ENCODE peak calls at places on chromosome 21, in nine cellular contexts. Q is upper lobe of left lung, I is AG04450, K is fibroblast of lung, N is heart right ventricle, S is tibial nerve, E is H9, B is SJSA1, V is right lobe of liver. R is an unnamed sample.

GRCh38 chr21:39969691-39970364 is 102.6 kb downstream of the PCP4 start:
- DNase-seq in K (no peak), V (no peak), Q (no peak), N (no peak), S (no peak), I (no peak), E (no peak), B (no peak), R (no peak)

GRCh38 chr21:31351438-31351837 is 7.4 kb upstream of the TIAM1 start:
- DNase-seq in E (no peak), Q (no peak), V (no peak), K (peak; percentile 35), S (no peak), I (no peak), B (peak; percentile 78), N (no peak), R (no peak)

GRCh38 chr21:42218836-42219605 is at the start of gene ABCG1:
- DNase-seq in V (peak; percentile 69), I (no peak), N (peak; percentile 65), K (no peak), S (no peak), E (peak; percentile 68), Q (peak; percentile 59), B (no peak), R (peak; percentile 66)

GRCh38 chr21:39979321-39979720 is 112.1 kb downstream of the PCP4 start:
- DNase-seq in N (no peak), E (no peak), Q (no peak), K (no peak), S (no peak), V (no peak), I (no peak), B (no peak), R (no peak)

GRCh38 chr21:41226853-41227252 is 58.9 kb downstream of the BACE2 start:
- DNase-seq in I (no peak), S (no peak), V (no peak), Q (no peak), E (no peak), N (no peak), K (no peak), B (no peak), R (no peak)

GRCh38 chr21:27329255-27329851 is 362.5 kb upstream of the ADAMTS5 start:
- DNase-seq in E (no peak), N (no peak), B (no peak), S (no peak), V (no peak), I (peak; percentile 65), K (peak; percentile 98), Q (no peak), R (no peak)

GRCh38 chr21:25708467-25709065 is 26.1 kb downstream of the ATP5PF start:
- DNase-seq in I (peak; percentile 23), E (no peak), S (peak; percentile 79), K (peak; percentile 69), B (no peak), N (no peak), Q (peak; percentile 25), V (no peak), R (no peak)

GRCh38 chr21:32186843-32187242 is 92.0 kb downstream of the MIS18A start:
- DNase-seq in B (no peak), K (no peak), Q (no peak), E (no peak), I (no peak), V (no peak), N (no peak), S (no peak), R (no peak)

GRCh38 chr21:41947596-41948403 is 6.0 kb downstream of the C2CD2 start:
- DNase-seq in N (no peak), Q (no peak), B (peak; percentile 42), I (no peak), K (peak; percentile 58), E (no peak), V (no peak), S (no peak), R (peak; percentile 89)

GRCh38 chr21:41651830-41652229 is 115.0 kb downstream of the RIPK4 start:
- DNase-seq in B (no peak), S (no peak), Q (no peak), K (no peak), V (no peak), N (no peak), I (no peak), E (no peak), R (no peak)

GRCh38 chr21:34845521-34846213 is 176.9 kb downstream of the CLIC6 start:
- DNase-seq in I (peak; percentile 51), E (no peak), B (no peak), K (peak; percentile 93), S (no peak), Q (peak; percentile 85), V (no peak), N (no peak), R (no peak)

GRCh38 chr21:36718951-36719501 is 20.1 kb downstream of the SIM2 start:
- DNase-seq in Q (no peak), E (no peak), N (no peak), K (no peak), S (no peak), B (no peak), V (peak; percentile 41), I (no peak), R (peak; percentile 44)

GRCh38 chr21:41545500-41546359 is 37.8 kb upstream of the TMPRSS2 start:
- DNase-seq in E (no peak), N (no peak), B (no peak), V (no peak), Q (no peak), S (no peak), I (no peak), K (no peak), R (no peak)

GRCh38 chr21:41753001-41753725 is 13.7 kb downstream of the RIPK4 start:
- DNase-seq in Q (no peak), S (no peak), I (no peak), B (no peak), N (no peak), E (no peak), V (no peak), K (no peak), R (no peak)

GRCh38 chr21:20875741-20876140 is 122.5 kb upstream of the NCAM2 start:
- DNase-seq in V (no peak), S (no peak), N (no peak), I (no peak), K (no peak), E (no peak), B (no peak), Q (no peak), R (no peak)

GRCh38 chr21:37045139-37045538 is 27.7 kb downstream of the PIGP start:
- DNase-seq in E (no peak), N (no peak), Q (no peak), S (no peak), K (no peak), V (no peak), B (no peak), I (no peak), R (no peak)

DNA sequence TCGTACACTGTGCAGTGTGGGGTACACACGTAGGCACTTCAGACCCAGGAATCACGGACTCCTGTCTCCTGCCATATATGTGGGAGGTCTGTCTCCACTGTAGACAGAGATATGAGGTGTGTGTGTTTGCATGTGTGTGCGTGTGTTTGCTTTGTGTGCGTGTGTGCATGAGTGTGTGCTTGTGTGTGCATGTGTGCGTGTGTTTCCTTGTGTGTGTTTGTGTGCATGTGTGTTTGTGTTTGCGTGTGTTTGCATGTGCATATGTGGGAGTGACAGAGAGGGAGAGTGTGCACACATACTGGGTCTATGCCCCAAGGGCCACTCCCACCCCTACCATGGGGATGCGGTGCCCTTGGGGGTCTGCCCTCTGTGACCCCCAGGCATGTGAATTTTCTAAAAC is 94.5 kb downstream of the SIK1 start:
- DNase-seq in I (no peak), K (no peak), E (no peak), S (no peak), V (peak; percentile 24), N (no peak), Q (no peak), B (no peak), R (no peak)
- H3K27ac ChIP-seq in I (peak overlapping the region; percentile 99), K (peak overlapping the region; percentile 87), E (no peak overlapping the region), S (peak overlapping the region; percentile 83), V (no peak overlapping the region), N (no peak overlapping the region), Q (peak overlapping the region; percentile 78), B (peak overlapping the region; percentile 99), R (peak overlapping the region; percentile 6)

GRCh38 chr21:45306832-45307571 is 19.3 kb upstream of the POFUT2 start:
- DNase-seq in B (no peak), Q (peak; percentile 67), V (peak; percentile 62), E (no peak), K (peak; percentile 95), N (peak; percentile 83), I (peak; percentile 62), S (peak; percentile 61), R (peak; percentile 84)

GRCh38 chr21:45310446-45310845 is 22.8 kb upstream of the POFUT2 start:
- DNase-seq in B (no peak), S (no peak), K (no peak), V (peak; percentile 52), E (no peak), Q (no peak), I (no peak), N (no peak), R (no peak)

GRCh38 chr21:45308211-45309068 is 20.7 kb upstream of the POFUT2 start:
- DNase-seq in I (peak; percentile 71), S (no peak), E (no peak), K (peak; percentile 95), N (peak; percentile 32), B (peak; percentile 92), Q (peak; percentile 65), V (peak; percentile 88), R (no peak)

GRCh38 chr21:45309541-45310381 is 22.1 kb upstream of the POFUT2 start:
- DNase-seq in V (peak; percentile 52), E (no peak), I (no peak), K (no peak), B (no peak), Q (no peak), N (peak; percentile 35), S (no peak), R (no peak)

DNA sequence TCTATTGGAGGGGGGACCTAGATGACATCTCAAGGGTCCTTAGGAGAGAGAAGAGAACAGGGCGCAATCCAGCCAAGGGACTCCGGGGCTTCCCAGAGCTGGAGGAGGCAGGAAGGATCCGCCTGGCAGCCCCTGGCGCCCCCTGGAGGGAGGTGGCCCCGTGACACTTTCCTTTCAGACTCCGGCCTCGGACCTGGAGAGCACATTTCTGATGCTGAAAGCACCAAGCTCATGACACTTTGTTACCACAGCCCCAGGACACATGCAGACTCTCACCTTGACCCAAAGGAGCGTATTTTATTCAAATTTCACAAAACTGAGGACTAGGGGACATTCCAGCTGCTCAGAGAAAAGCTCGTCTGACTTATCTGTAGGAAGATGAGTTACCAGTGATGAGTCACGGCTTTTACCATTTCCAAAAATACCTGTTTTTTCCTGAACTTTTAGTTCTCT is 21.4 kb upstream of the POFUT2 start:
- DNase-seq in Q (peak; percentile 73), S (no peak), N (peak; percentile 81), B (peak; percentile 89), E (peak; percentile 84), V (peak; percentile 72), I (no peak), K (peak; percentile 72), R (peak; percentile 47)
- H3K27ac ChIP-seq in Q (peak overlapping the region; percentile 96), S (peak overlapping the region; percentile 75), N (peak overlapping the region; percentile 57), B (peak overlapping the region; percentile 93), E (no peak overlapping the region), V (peak overlapping the region; percentile 32), I (peak overlapping the region; percentile 86), K (peak overlapping the region; percentile 74), R (peak overlapping the region; percentile 38)

GRCh38 chr21:29185172-29185571 is 54.7 kb downstream of the MAP3K7CL start:
- DNase-seq in Q (no peak), V (no peak), K (no peak), B (no peak), N (no peak), S (no peak), I (no peak), E (no peak), R (no peak)
- H3K27ac ChIP-seq in Q (no peak overlapping the region), V (peak overlapping the region; percentile 94), K (no peak overlapping the region), B (no peak overlapping the region), N (no peak overlapping the region), S (no peak overlapping the region), I (no peak overlapping the region), E (no peak overlapping the region), R (no peak overlapping the region)

GRCh38 chr21:28943631-28944030 is 49.0 kb downstream of the LTN1 start:
- DNase-seq in S (no peak), E (no peak), B (no peak), K (no peak), I (no peak), N (no peak), V (no peak), Q (no peak), R (no peak)
- H3K27ac ChIP-seq in S (no peak overlapping the region), E (no peak overlapping the region), B (no peak overlapping the region), K (no peak overlapping the region), I (no peak overlapping the region), N (no peak overlapping the region), V (no peak overlapping the region), Q (no peak overlapping the region), R (peak overlapping the region; percentile 74)